ENCODE peak calls at places on chromosomes 11 and 22, in seven cellular contexts. F is OCI-LY7, T is GM20000, E is NB4, N is heart right ventricle, Q is fibroblast of the aortic adventitia, A is neural crest cell. K is an unnamed sample.

GRCh38 chr22:33192156-33192555 is 134.0 kb upstream of the SYN3 start:
- DNase-seq in F (peak; percentile 96), T (no peak), E (no peak), N (no peak), Q (no peak), A (no peak), K (no peak)

GRCh38 chr22:22603470-22603947 is 40.9 kb upstream of the GGTLC2 start:
- DNase-seq in F (no peak), T (no peak), E (no peak), N (no peak), Q (no peak), A (no peak), K (no peak)

GRCh38 chr22:26796785-26797184 is 139.4 kb downstream of the MIAT start:
- DNase-seq in F (no peak), T (no peak), E (no peak), N (no peak), Q (no peak), A (no peak), K (no peak)

GRCh38 chr11:74680035-74680671 is 51.1 kb downstream of the CHRDL2 start:
- DNase-seq in F (no peak), T (no peak), E (no peak), N (peak; percentile 2), Q (no peak), A (no peak), K (no peak)

GRCh38 chr11:61919113-61919840 is 1.9 kb upstream of the RAB3IL1 start:
- DNase-seq in F (peak; percentile 19), T (peak; percentile 14), E (no peak), N (no peak), Q (no peak), A (no peak), K (no peak)

GRCh38 chr11:69443138-69443967 is 38.1 kb upstream of the LINC01488 start:
- DNase-seq in F (no peak), T (peak; percentile 94), E (peak; percentile 99), N (peak; percentile 94), Q (peak; percentile 88), A (peak; percentile 89), K (peak; percentile 95)

GRCh38 chr11:77101043-77101537 is 1.6 kb upstream of the OMP start:
- DNase-seq in F (peak; percentile 14), T (peak; percentile 61), E (peak; percentile 64), N (no peak), Q (no peak), A (no peak), K (peak; percentile 17)

GRCh38 chr11:8318536-8318935 is 54.9 kb upstream of the LMO1 start:
- DNase-seq in F (peak; percentile 5), T (no peak), E (peak; percentile 13), N (no peak), Q (no peak), A (no peak), K (no peak)

GRCh38 chr11:77090046-77090372 is 12.6 kb upstream of the OMP start:
- DNase-seq in F (no peak), T (no peak), E (no peak), N (no peak), Q (no peak), A (no peak), K (no peak)

GRCh38 chr11:131880279-131880678 is 509.9 kb downstream of the NTM start:
- DNase-seq in F (no peak), T (no peak), E (no peak), N (no peak), Q (no peak), A (no peak), K (no peak)

GRCh38 chr11:3723014-3723708 is 52.0 kb upstream of the CHRNA10 start:
- DNase-seq in F (no peak), T (no peak), E (peak; percentile 83), N (no peak), Q (peak; percentile 99), A (no peak), K (peak; percentile 98)

GRCh38 chr11:73198677-73199076 is 19.4 kb upstream of the P2RY2 start:
- DNase-seq in F (no peak), T (no peak), E (peak; percentile 67), N (no peak), Q (peak; percentile 33), A (no peak), K (no peak)
- TF ChIP-seq CTCF in F (no peak), T (no peak), E (no peak), N (no peak), Q (no peak), A (no peak), K (no peak)

DNA sequence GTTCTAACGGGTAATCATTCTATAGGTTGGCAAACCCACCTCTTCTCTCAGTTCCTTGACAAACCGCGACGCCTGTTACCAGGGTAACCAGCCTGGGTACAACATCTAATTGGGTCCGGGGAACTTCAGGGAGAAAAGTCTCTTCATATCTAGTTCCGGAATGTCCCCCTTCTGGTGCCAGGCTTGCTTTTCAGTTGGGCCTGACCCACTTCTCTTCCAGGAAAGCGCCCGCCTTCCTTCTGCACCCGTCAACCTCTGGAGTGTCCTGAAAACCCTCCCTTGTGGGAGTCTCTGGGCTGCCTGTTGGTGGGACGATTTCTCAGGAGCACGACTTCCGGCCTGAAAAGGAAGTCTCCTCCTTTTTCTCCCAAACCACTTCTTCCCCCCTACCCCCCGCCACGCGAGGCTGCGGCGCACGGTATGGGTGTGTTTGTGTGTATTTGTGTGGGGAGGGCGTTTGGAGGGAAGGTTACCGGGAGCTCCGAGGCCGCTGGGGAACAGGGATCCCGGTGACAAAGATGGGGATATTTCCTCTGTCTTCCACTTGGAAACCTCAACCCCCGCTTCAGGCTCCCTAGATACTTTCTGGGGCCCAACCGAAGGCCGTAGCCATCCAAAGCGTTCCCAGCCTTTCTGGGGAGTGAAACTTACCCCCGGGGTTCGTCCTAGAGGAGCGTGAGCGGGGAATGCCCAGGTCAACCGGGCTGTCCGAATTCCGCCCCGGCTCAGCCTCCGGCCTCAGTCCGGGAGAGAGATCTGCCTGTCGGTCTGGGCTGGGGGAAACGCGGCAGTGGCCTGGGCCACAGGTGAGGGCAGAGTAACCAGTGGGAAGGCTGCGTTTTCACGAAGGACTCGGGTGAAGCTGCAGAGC is at the start of the genes NKAPD1 and PIH1D2:
- DNase-seq in F (peak; percentile 88), T (peak; percentile 71), E (peak; percentile 91), N (peak; percentile 82), Q (peak; percentile 94), A (peak; percentile 70), K (peak; percentile 88)
- TF ChIP-seq CTCF in F (no peak), T (no peak), E (no peak), N (peak; percentile 21), Q (peak; percentile 18), A (peak; percentile 13), K (no peak)

DNA sequence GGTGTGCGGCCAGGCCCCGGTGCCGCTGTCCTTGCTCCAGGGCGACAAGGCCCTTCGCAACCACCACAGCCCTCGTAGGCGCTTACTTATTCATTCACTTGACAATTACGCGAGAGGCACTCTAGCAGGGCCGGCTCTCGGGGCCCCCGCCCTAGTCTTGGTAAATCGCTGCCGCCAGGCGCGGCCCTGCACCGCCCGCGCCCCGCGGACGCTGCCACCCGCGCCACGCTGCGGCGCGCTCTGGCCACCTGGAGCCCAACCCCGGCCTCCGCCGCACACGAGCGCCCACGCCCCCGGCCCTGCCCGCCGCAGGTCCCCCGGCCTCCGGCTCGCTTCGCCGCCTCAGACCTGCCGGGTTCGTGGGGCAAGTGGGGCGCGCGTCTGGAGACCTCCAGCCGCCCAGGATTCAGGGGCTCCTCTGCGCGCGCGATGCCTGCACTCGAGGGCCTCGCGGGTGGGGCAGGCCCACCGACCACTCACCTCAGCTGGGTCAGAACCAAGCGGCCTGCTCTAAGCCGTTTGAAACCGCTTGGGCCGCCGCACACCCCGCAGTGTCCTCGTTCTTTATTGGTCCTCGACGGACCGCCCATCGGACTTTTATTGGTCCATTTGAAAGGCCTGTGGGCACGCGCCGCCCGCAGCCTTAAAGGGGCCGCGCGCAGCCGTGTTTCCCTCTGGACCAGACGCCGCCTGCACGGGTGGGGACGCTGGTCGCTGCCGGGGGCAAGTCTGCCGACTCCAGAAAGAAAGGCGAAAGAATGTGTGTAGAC is at the start of gene CKAP5:
- DNase-seq in F (peak; percentile 94), T (peak; percentile 97), E (peak; percentile 93), N (peak; percentile 91), Q (peak; percentile 89), A (peak; percentile 79), K (peak; percentile 88)
- TF ChIP-seq CTCF in F (no peak), T (no peak), E (no peak), N (no peak), Q (no peak), A (no peak), K (no peak)

GRCh38 chr11:119057000-119057769 is at the start of gene HYOU1:
- DNase-seq in F (peak; percentile 99), T (peak; percentile 100), E (peak; percentile 99), N (peak; percentile 98), Q (peak; percentile 92), A (peak; percentile 98), K (peak; percentile 93)
- TF ChIP-seq CTCF in F (peak; percentile 50), T (no peak), E (peak; percentile 19), N (peak; percentile 19), Q (peak; percentile 47), A (peak; percentile 46), K (peak; percentile 34)

DNA sequence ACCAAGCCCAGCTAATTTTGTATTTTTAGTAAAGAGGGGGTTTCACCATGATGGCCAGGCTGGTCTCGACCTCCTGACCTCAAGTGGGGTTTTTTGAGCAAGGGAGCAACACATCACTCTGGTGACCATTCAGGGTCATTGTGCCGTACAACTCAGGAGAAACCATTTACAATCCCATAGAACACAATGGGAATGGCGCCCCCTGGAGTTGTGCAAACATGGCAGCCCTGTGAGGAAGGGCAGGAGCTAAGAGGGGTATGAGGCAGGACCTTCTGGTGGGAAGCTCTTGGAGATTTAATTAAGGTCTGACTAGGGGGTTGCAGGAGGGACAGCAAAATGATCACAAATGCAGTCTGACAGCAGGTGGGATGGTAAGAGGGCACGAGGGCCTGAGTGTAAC is 9.2 kb upstream of the CSF2RB start:
- DNase-seq in F (no peak), T (no peak), E (no peak), N (no peak), Q (no peak), A (no peak), K (no peak)
- TF ChIP-seq CTCF in F (peak; percentile 55), T (no peak), E (peak; percentile 4), N (no peak), Q (no peak), A (peak; percentile 36), K (peak; percentile 48)

GRCh38 chr22:43883719-43884415 is 7.9 kb downstream of the PNPLA5 start:
- DNase-seq in F (no peak), T (no peak), E (no peak), N (no peak), Q (no peak), A (no peak), K (no peak)

GRCh38 chr22:43886231-43886630 is 5.6 kb downstream of the PNPLA5 start:
- DNase-seq in F (no peak), T (no peak), E (no peak), N (no peak), Q (no peak), A (no peak), K (no peak)

GRCh38 chr22:43884600-43885318 is 7.1 kb downstream of the PNPLA5 start:
- DNase-seq in F (peak; percentile 56), T (peak; percentile 79), E (peak; percentile 56), N (peak; percentile 49), Q (peak; percentile 57), A (peak; percentile 75), K (no peak)

GRCh38 chr22:43885786-43886185 is 6.0 kb downstream of the PNPLA5 start:
- DNase-seq in F (no peak), T (no peak), E (no peak), N (no peak), Q (no peak), A (no peak), K (no peak)

GRCh38 chr22:43885319-43885671 is 6.5 kb downstream of the PNPLA5 start:
- DNase-seq in F (no peak), T (no peak), E (no peak), N (no peak), Q (no peak), A (no peak), K (no peak)
- TF ChIP-seq CTCF in F (peak; percentile 36), T (no peak), E (no peak), N (peak; percentile 1), Q (no peak), A (no peak), K (peak; percentile 58)

K was measured in HFFc6.